ENCODE peak calls at places on chromosomes 16 and 17, in ten cellular contexts. Y is prostate gland, A is lower lobe of right lung, Z is A549, D is pancreas, K is fibroblast of lung, J is fibroblast of pulmonary artery, N is colonic mucosa, W is kidney, S is IMR-90. B is an unnamed sample.

GRCh38 chr17:43753488-43754129 is 5.0 kb downstream of the SOST start:
- DNase-seq in Y (no peak), A (no peak), Z (no peak), D (no peak), K (no peak), J (no peak), N (no peak), W (no peak), S (peak), B (no peak)

GRCh38 chr16:56956076-56956475 is 5.7 kb upstream of the CETP start:
- DNase-seq in Y (no peak), A (no peak), Z (no peak), D (no peak), K (no peak), J (no peak), N (no peak), W (no peak), S (no peak), B (no peak)

GRCh38 chr16:30761427-30761927 is 385 bp downstream of the CFAP119 start:
- DNase-seq in Y (no peak), A (no peak), Z (no peak), D (no peak), K (peak), J (no peak), N (peak), W (peak), S (peak), B (no peak)

GRCh38 chr17:71247455-71248015 is 873.3 kb upstream of the SOX9 start:
- DNase-seq in Y (no peak), A (no peak), Z (no peak), D (no peak), K (no peak), J (no peak), N (no peak), W (no peak), S (no peak), B (no peak)

GRCh38 chr16:27779719-27780161 is 229.8 kb downstream of the KATNIP start:
- DNase-seq in Y (peak), A (peak), Z (peak), D (no peak), K (peak), J (peak), N (no peak), W (peak), S (peak), B (no peak)

GRCh38 chr17:18250259-18250658 is 8.3 kb downstream of the FLII start:
- DNase-seq in Y (peak), A (no peak), Z (no peak), D (peak), K (no peak), J (no peak), N (peak), W (peak), S (no peak), B (no peak)

GRCh38 chr16:64051826-64052225 is 1070.0 kb downstream of the CDH11 start:
- DNase-seq in Y (no peak), A (no peak), Z (no peak), D (no peak), K (peak), J (peak), N (no peak), W (no peak), S (no peak), B (no peak)

GRCh38 chr16:75383141-75383540 is 50.2 kb downstream of the CFDP1 start:
- DNase-seq in Y (no peak), A (no peak), Z (no peak), D (no peak), K (no peak), J (no peak), N (no peak), W (no peak), S (no peak), B (no peak)

GRCh38 chr17:14737984-14738651 is 437.2 kb downstream of the HS3ST3B1 start:
- DNase-seq in Y (peak), A (peak), Z (peak), D (peak), K (peak), J (peak), N (no peak), W (peak), S (peak), B (peak)

GRCh38 chr16:79826732-79827514 is 226.4 kb upstream of the MAF start:
- DNase-seq in Y (no peak), A (no peak), Z (no peak), D (no peak), K (peak), J (no peak), N (no peak), W (no peak), S (no peak), B (no peak)

GRCh38 chr16:72174726-72175125 is 2.8 kb upstream of the PMFBP1 start:
- DNase-seq in Y (no peak), A (no peak), Z (no peak), D (no peak), K (no peak), J (no peak), N (no peak), W (no peak), S (no peak), B (no peak)

GRCh38 chr17:50170662-50171370 is 5.0 kb downstream of the SGCA start:
- DNase-seq in Y (no peak), A (no peak), Z (no peak), D (no peak), K (no peak), J (no peak), N (no peak), W (peak), S (no peak), B (no peak)

GRCh38 chr16:56257260-56257659 is 66.0 kb downstream of the GNAO1 start:
- DNase-seq in Y (no peak), A (no peak), Z (no peak), D (peak), K (peak), J (no peak), N (peak), W (no peak), S (peak), B (no peak)

GRCh38 chr16:31200821-31201510 is 1.6 kb downstream of the PYCARD start:
- DNase-seq in Y (no peak), A (no peak), Z (no peak), D (no peak), K (peak), J (no peak), N (peak), W (no peak), S (no peak), B (no peak)

GRCh38 chr16:84816485-84816884 is 3.3 kb upstream of the CRISPLD2 start:
- DNase-seq in Y (no peak), A (no peak), Z (no peak), D (no peak), K (no peak), J (no peak), N (no peak), W (no peak), S (no peak), B (no peak)
- H3K4me3 ChIP-seq in Y (no peak), A (no peak), Z (no peak), D (no peak), K (no peak), J (no peak), N (no peak), W (no peak), S (no peak), B (no peak)

DNA sequence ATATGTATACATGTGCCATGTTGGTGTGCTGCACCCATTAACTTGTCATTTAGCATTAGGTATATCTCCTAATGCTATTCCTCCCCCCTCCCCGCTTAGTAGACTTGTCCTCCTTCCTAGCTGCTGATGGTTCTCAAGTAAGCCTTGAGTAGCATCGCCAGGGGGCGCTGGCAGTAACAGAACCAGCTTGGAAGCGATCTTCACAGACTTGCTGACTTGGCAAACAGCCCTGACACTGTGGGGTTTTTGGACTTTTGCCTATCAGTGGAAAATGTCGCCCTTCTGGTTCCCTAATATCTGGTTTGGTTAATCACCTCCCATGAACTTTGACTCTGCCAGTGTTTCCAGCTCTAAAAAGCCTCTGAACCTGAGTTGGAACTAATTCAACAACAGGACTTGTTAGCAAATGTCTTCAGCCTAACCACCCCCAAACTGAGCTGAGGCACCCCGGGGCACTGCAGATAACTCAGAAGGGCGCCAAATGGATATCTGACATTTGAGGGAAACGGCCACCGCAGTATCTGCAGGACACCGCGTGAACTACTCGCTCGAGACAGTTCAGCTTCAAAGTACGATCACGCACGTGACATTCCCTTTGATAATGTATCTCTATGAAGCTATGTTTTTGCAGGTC is 15.4 kb upstream of the SPATA32 start:
- DNase-seq in Y (peak), A (peak), Z (peak), D (peak), K (peak), J (peak), N (peak), W (peak), S (peak), B (peak)
- TF ChIP-seq CTCF in Y (peak), A (peak), Z (peak), D (peak), K (peak), J (peak), N (peak), W (peak), S (peak), B (peak)

GRCh38 chr17:75549246-75550138 is 24.0 kb downstream of the LLGL2 start:
- DNase-seq in Y (peak), A (peak), Z (peak), D (peak), K (no peak), J (no peak), N (peak), W (peak), S (no peak), B (no peak)
- H3K4me3 ChIP-seq in Y (no peak), A (peak), Z (peak), D (no peak), K (no peak), J (no peak), N (no peak), W (no peak), S (no peak), B (no peak)

GRCh38 chr16:15888072-15888976 is at the start of gene CEP20:
- DNase-seq in Y (peak), A (peak), Z (peak), D (peak), K (peak), J (peak), N (peak), W (peak), S (peak), B (peak)
- TF ChIP-seq CTCF in Y (no peak), A (no peak), Z (no peak), D (no peak), K (no peak), J (no peak), N (no peak), W (peak), S (peak), B (peak)